ENCODE peak calls at places on chromosomes 2 and 18, in four cellular contexts. D is fibroblast of villous mesenchyme; Z is effector memory CD4-positive, alpha-beta T cell; I is HCT116. Y is an unnamed sample.

GRCh38 chr18:77111449-77112160 is 21.0 kb downstream of the MBP start:
- DNase-seq in I (no peak), Z (no peak), D (no peak), Y (no peak)

GRCh38 chr2:120564213-120565094 is 171.2 kb upstream of the GLI2 start:
- DNase-seq in I (no peak), D (no peak), Z (no peak), Y (no peak)

GRCh38 chr2:25671622-25672021 is 1.8 kb downstream of the DTNB start:
- DNase-seq in I (no peak), Z (no peak), D (no peak), Y (peak)

GRCh38 chr2:192216336-192216735 is 21.6 kb upstream of the TMEFF2 start:
- DNase-seq in D (no peak), I (no peak), Z (no peak), Y (no peak)

GRCh38 chr2:25377822-25378421 is 36.2 kb upstream of the DNMT3A start:
- DNase-seq in D (no peak), Z (no peak), I (no peak), Y (no peak)

GRCh38 chr18:45978084-45978483 is 11.0 kb upstream of the EPG5 start:
- DNase-seq in D (no peak), I (no peak), Z (no peak), Y (no peak)

GRCh38 chr2:203786912-203787311 is 80.5 kb downstream of the CD28 start:
- DNase-seq in I (no peak), Z (no peak), D (peak), Y (no peak)

GRCh38 chr2:176642074-176642473 is 372.8 kb downstream of the MTX2 start:
- DNase-seq in D (peak), I (no peak), Z (no peak), Y (no peak)

GRCh38 chr2:219297766-219298456 is 11.3 kb downstream of the PTPRN start:
- DNase-seq in I (no peak), D (no peak), Z (no peak), Y (no peak)

GRCh38 chr2:112690853-112691390 is 29.9 kb upstream of the NT5DC4 start:
- DNase-seq in I (peak), D (peak), Z (peak), Y (peak)

GRCh38 chr2:143026411-143027054 is 102.7 kb upstream of the ARHGAP15 start:
- DNase-seq in Z (no peak), I (no peak), D (no peak), Y (no peak)

GRCh38 chr2:119837350-119837749 is 77.6 kb downstream of the PTPN4 start:
- DNase-seq in D (no peak), Z (no peak), I (no peak), Y (no peak)

GRCh38 chr2:10768063-10768507 is 44.5 kb downstream of the PDIA6 start:
- DNase-seq in I (no peak), Z (no peak), D (no peak), Y (no peak)

GRCh38 chr2:15658911-15659310 is 67.2 kb downstream of the DDX1 start:
- DNase-seq in Z (no peak), D (no peak), I (no peak), Y (no peak)

GRCh38 chr18:69980509-69980908 is 32.8 kb upstream of the CD226 start:
- DNase-seq in I (no peak), Z (no peak), D (no peak), Y (no peak)

GRCh38 chr2:112821682-112822081 is 14.9 kb downstream of the IL1B start:
- DNase-seq in Z (no peak), D (no peak), I (no peak), Y (no peak)

GRCh38 chr2:34738691-34739090 is 1139.6 kb upstream of the FAM98A start:
- DNase-seq in I (no peak), Z (no peak), D (no peak), Y (no peak)

GRCh38 chr18:3661121-3661520 is 211.1 kb downstream of the TGIF1 start:
- DNase-seq in I (no peak), Z (no peak), D (no peak), Y (no peak)

GRCh38 chr2:176827269-176827668 is 385.3 kb upstream of the HNRNPA3 start:
- DNase-seq in Z (no peak), D (no peak), I (no peak), Y (no peak)

GRCh38 chr2:27115485-27115884 is 3.4 kb downstream of the CGREF1 start:
- DNase-seq in I (no peak), Z (no peak), D (no peak), Y (no peak)

GRCh38 chr2:27118525-27119329 is at the start of gene CGREF1:
- DNase-seq in Z (no peak), D (no peak), I (no peak), Y (no peak)

GRCh38 chr2:27123302-27124150 is at the start of gene ABHD1:
- DNase-seq in Z (peak), D (no peak), I (no peak), Y (no peak)

GRCh38 chr2:27122791-27123190 is 824 bp upstream of the ABHD1 start:
- DNase-seq in Z (no peak), D (no peak), I (no peak), Y (no peak)

GRCh38 chr2:27117995-27118524 is 868 bp downstream of the CGREF1 start:
- DNase-seq in I (no peak), D (no peak), Z (no peak), Y (no peak)
- H3K4me3 ChIP-seq in I (peak), D (no peak), Z (peak), Y (peak)

GRCh38 chr2:181988154-181988924 is 2.7 kb downstream of the PPP1R1C start:
- DNase-seq in D (no peak), I (no peak), Z (no peak), Y (no peak)

GRCh38 chr2:181989099-181989498 is 3.4 kb downstream of the PPP1R1C start:
- DNase-seq in I (no peak), Z (no peak), D (no peak), Y (no peak)

GRCh38 chr2:181991171-181991885 is 5.7 kb downstream of the PPP1R1C start:
- DNase-seq in Z (no peak), I (no peak), D (no peak), Y (no peak)

GRCh38 chr2:181998045-181998444 is 12.4 kb downstream of the PPP1R1C start:
- DNase-seq in I (no peak), Z (no peak), D (no peak), Y (no peak)

GRCh38 chr2:181992776-181993175 is 7.1 kb downstream of the PPP1R1C start:
- DNase-seq in I (no peak), D (no peak), Z (no peak), Y (no peak)
- H3K4me3 ChIP-seq in I (no peak), D (no peak), Z (no peak), Y (no peak)

GRCh38 chr18:22683196-22683676 is 249.9 kb upstream of the RBBP8 start:
- DNase-seq in D (peak), Z (no peak), I (no peak), Y (peak)

GRCh38 chr18:22682720-22683119 is 250.4 kb upstream of the RBBP8 start:
- DNase-seq in Z (no peak), I (no peak), D (no peak), Y (no peak)

GRCh38 chr18:22684268-22684667 is 248.9 kb upstream of the RBBP8 start:
- DNase-seq in I (no peak), D (no peak), Z (no peak), Y (no peak)

GRCh38 chr18:22681912-22682311 is 251.2 kb upstream of the RBBP8 start:
- DNase-seq in Z (no peak), D (no peak), I (no peak), Y (no peak)

DNA sequence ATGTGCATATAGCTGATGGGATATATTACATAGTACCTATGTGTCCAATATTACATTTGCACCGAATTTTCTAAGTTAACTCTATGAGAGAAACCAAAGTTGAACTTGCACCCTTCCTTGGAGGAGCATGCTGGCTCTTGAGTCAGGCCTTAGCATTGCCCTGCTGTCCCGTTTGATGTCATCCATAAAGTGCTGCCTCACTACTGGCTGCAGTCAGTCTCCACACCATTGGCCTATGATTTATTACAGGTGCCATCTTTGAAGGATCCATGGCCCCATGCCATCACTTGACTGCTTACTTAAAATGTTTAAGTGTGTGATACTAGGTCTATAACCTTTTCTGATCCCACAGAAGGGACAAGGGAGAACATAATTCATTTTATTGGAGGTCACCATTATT is 249.3 kb upstream of the RBBP8 start:
- DNase-seq in Z (no peak), I (no peak), D (no peak), Y (no peak)
- H3K4me3 ChIP-seq in Z (no peak), I (no peak), D (no peak), Y (no peak)

GRCh38 chr18:59904051-59904601 is 4.3 kb downstream of the PMAIP1 start:
- DNase-seq in Z (no peak), D (peak), I (no peak), Y (no peak)
- H3K4me3 ChIP-seq in Z (no peak), D (no peak), I (no peak), Y (no peak)

GRCh38 chr2:232632904-232633412 is 446 bp upstream of the EFHD1 start:
- DNase-seq in I (no peak), Z (no peak), D (peak), Y (no peak)
- H3K4me3 ChIP-seq in I (peak), Z (peak), D (peak), Y (peak)